ENCODE peak calls at places on chromosomes 3 and 15, in four cellular contexts. G, F, M and U are unnamed samples.

GRCh38 chr3:50245831-50246516 is 10.0 kb downstream of the GNAI2 start:
- DNase-seq in G (peak; percentile 61), M (peak; percentile 95), F (peak; percentile 98), U (no peak)

GRCh38 chr3:17151598-17152373 is 267.0 kb downstream of the PLCL2 start:
- DNase-seq in F (no peak), M (no peak), G (no peak), U (no peak)

GRCh38 chr15:53665930-53666329 is 93.5 kb downstream of the WDR72 start:
- DNase-seq in M (no peak), F (no peak), G (no peak), U (peak; percentile 18)

GRCh38 chr3:133488785-133489367 is 84.6 kb upstream of the CDV3 start:
- DNase-seq in F (no peak), G (no peak), M (no peak), U (peak; percentile 44)

GRCh38 chr3:23817508-23818223 is 11.9 kb downstream of the UBE2E1 start:
- DNase-seq in M (no peak), F (no peak), G (no peak), U (no peak)

GRCh38 chr3:127100459-127101410 is 92.2 kb upstream of the PRR23E start:
- DNase-seq in G (no peak), F (no peak), M (no peak), U (no peak)

GRCh38 chr3:85360742-85361387 is 402.1 kb downstream of the CADM2 start:
- DNase-seq in M (peak; percentile 44), G (peak; percentile 6), F (peak; percentile 67), U (peak; percentile 58)

GRCh38 chr15:51816615-51817014 is 12.8 kb upstream of the TMOD3 start:
- DNase-seq in F (no peak), M (no peak), G (no peak), U (no peak)

GRCh38 chr3:183301937-183302580 is 49.0 kb downstream of the B3GNT5 start:
- DNase-seq in M (no peak), G (no peak), F (no peak), U (no peak)

GRCh38 chr3:53816430-53816829 is 29.8 kb downstream of the CHDH start:
- DNase-seq in F (no peak), G (no peak), M (no peak), U (no peak)

GRCh38 chr3:72205297-72205696 is 420.3 kb upstream of the PROK2 start:
- DNase-seq in M (no peak), G (no peak), F (no peak), U (no peak)

GRCh38 chr3:31312400-31312799 is 220.3 kb upstream of the STT3B start:
- DNase-seq in G (no peak), F (no peak), M (no peak), U (no peak)

GRCh38 chr3:69747511-69748248 is 8.4 kb downstream of the MITF start:
- DNase-seq in M (no peak), F (no peak), G (no peak), U (no peak)

GRCh38 chr3:52088445-52089367 is 32.3 kb upstream of the DUSP7 start:
- DNase-seq in G (no peak), F (no peak), M (peak; percentile 51), U (peak; percentile 22)

GRCh38 chr15:60751985-60752952 is 273.3 kb upstream of the ICE2 start:
- DNase-seq in M (peak; percentile 35), F (no peak), G (no peak), U (peak; percentile 96)

GRCh38 chr3:55066406-55067128 is 138.7 kb upstream of the LRTM1 start:
- DNase-seq in M (no peak), G (no peak), F (no peak), U (no peak)

GRCh38 chr3:11136871-11137626 is 17.2 kb upstream of the HRH1 start:
- DNase-seq in M (peak; percentile 88), F (no peak), G (peak; percentile 100), U (peak; percentile 40)

GRCh38 chr15:99416191-99417188 is 149.3 kb upstream of the MEF2A start:
- DNase-seq in G (no peak), F (peak; percentile 33), M (peak; percentile 4), U (no peak)

GRCh38 chr3:132549890-132550578 is 47.0 kb upstream of the ACKR4 start:
- DNase-seq in F (no peak), G (no peak), M (no peak), U (no peak)

GRCh38 chr3:3200632-3201212 is 21.2 kb upstream of the CRBN start:
- DNase-seq in F (peak; percentile 33), M (peak; percentile 38), G (peak; percentile 21), U (peak; percentile 71)

GRCh38 chr3:128807186-128807830 is 72.1 kb upstream of the ACAD9 start:
- DNase-seq in M (no peak), G (no peak), F (no peak), U (no peak)

GRCh38 chr15:59242649-59243048 is 36.0 kb downstream of the LDHAL6B start:
- DNase-seq in F (no peak), M (no peak), G (no peak), U (no peak)

GRCh38 chr3:71977525-71977924 is 192.6 kb upstream of the PROK2 start:
- DNase-seq in M (no peak), G (no peak), F (no peak), U (no peak)

GRCh38 chr3:5057217-5057616 is 64.9 kb upstream of the ARL8B start:
- DNase-seq in M (no peak), F (no peak), G (no peak), U (no peak)

GRCh38 chr15:61195116-61196002 is 33.7 kb downstream of the RORA start:
- DNase-seq in M (peak; percentile 39), G (peak; percentile 37), F (no peak), U (peak; percentile 23)

GRCh38 chr15:29097971-29098370 is 171.7 kb downstream of the NSMCE3 start:
- DNase-seq in M (no peak), G (no peak), F (no peak), U (no peak)

GRCh38 chr3:119324899-119325298 is 30.7 kb downstream of the ARHGAP31 start:
- DNase-seq in G (no peak), F (no peak), M (no peak), U (no peak)

GRCh38 chr3:188036375-188036985 is 117.5 kb upstream of the LPP start:
- DNase-seq in G (no peak), F (no peak), M (no peak), U (peak; percentile 99)

GRCh38 chr3:22691407-22691806 is 511.7 kb upstream of the UBE2E2 start:
- DNase-seq in G (no peak), M (no peak), F (peak; percentile 16), U (no peak)

GRCh38 chr3:129655326-129655725 is 48.9 kb upstream of the PLXND1 start:
- DNase-seq in F (no peak), M (no peak), G (no peak), U (no peak)

GRCh38 chr15:69727257-69727924 is 274.8 kb downstream of the RPLP1 start:
- DNase-seq in G (no peak), F (no peak), M (no peak), U (no peak)

GRCh38 chr15:90451215-90451850 is 63.3 kb downstream of the IQGAP1 start:
- DNase-seq in G (no peak), M (no peak), F (no peak), U (no peak)

GRCh38 chr3:83513677-83514076 is 1445.1 kb upstream of the CADM2 start:
- DNase-seq in F (no peak), M (no peak), G (no peak), U (no peak)

GRCh38 chr15:45276851-45277250 is 24.8 kb downstream of the SLC28A2 start:
- DNase-seq in G (peak; percentile 28), F (no peak), M (peak; percentile 55), U (peak; percentile 50)

GRCh38 chr3:66416556-66417304 is 84.1 kb downstream of the LRIG1 start:
- DNase-seq in F (no peak), M (no peak), G (no peak), U (no peak)

GRCh38 chr3:66418432-66419052 is 82.3 kb downstream of the LRIG1 start:
- DNase-seq in F (no peak), G (no peak), M (no peak), U (no peak)

GRCh38 chr3:66413151-66413751 is 87.6 kb downstream of the LRIG1 start:
- DNase-seq in G (no peak), F (no peak), M (no peak), U (no peak)

GRCh38 chr3:66414846-66415245 is 86.0 kb downstream of the LRIG1 start:
- DNase-seq in M (no peak), F (no peak), G (no peak), U (no peak)

DNA sequence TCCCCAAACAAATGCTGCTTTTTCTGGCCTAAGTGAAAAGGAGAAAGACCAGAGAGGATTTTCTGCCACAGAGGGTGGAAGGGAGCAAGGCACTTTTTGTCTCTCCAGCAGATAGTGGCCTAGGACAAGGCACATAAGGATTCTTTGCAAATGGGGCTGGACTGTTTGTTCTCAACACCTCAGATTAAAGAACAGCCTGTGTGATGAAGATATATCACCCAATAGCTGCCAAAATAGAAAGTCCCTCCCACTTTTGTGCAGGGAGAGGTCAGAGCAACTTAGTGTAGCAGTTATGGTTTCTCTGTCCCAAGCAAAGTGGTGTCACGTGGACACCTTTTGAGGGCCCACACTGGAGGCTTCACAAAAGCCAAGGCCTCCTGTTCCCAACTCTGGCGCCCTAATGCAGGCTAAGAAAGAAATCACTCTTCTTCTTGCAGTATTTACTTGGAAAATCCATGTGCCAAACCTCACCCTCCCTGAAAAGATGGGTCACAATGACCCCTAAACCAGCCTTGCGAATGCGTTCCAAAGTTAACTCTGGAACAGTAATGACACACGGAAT is 84.9 kb downstream of the LRIG1 start:
- DNase-seq in G (no peak), F (no peak), M (no peak), U (no peak)
- TF ChIP-seq MAX in G (no peak), F (no peak), M (no peak), U (no peak)

DNA sequence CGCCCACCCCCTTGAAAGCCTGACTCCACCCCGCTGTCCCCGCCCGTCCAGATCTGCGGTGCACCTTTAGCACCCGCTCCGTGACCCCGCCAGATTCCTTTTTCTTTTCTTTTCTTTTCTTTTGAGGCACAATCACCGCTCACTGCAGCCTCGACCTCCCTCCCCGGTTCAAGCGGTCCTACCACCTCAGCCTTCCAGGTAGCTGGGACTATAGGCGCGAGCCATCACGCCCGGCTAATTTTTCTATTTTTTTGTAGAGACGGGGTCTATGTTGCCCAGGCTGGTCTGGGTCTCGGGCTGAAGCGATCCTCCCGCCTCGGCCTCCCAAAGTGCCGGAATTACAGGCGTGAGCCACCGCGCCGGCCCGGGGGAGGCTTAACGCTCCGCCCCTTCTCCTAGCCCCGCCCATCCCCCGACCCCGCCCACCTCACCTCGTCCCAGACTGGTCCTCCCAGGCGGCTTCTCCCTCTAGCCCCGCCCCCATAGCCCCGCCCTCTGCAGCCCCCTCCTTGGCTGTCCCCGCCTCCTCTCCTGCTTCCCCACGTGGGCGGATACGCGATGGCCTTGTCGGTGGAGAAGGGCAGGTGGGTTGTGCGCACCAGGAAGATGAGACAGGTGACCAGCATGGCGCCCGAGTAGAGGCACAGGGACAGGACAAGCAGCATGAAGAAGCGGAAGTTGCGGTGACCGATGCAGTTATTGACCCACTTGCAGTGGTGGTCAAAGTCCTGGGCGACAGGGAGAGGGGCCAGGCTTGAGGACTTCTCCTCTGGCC is 3.2 kb downstream of the ZDHHC19 start:
- DNase-seq in M (peak; percentile 99), G (peak; percentile 57), F (peak; percentile 94), U (no peak)
- TF ChIP-seq USF2 in M (no peak), G (no peak), F (no peak), U (no peak)

DNA sequence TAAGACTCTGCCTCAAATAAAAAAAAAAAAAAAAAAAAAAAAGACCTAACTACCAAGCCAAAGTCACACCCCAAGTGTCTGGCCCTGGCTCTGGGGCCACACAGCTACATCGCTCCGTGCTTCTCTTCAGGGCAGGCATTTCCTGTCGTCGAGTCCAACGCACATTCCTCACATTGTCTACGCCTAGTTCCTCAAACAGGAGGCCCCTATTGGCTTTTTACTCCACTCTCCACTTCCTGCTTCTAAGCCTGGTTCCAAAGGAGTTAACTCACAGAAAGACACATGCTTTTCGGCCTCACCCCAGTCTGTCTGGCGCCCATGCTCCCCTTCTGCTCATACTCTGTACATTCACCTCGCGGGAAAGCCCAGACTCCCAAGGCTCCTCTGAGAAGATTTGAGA is 28.8 kb downstream of the KNG1 start:
- DNase-seq in M (no peak), G (peak; percentile 76), F (peak; percentile 35), U (peak; percentile 94)
- TF ChIP-seq MAX in M (no peak), G (peak; percentile 79), F (peak; percentile 31), U (peak; percentile 86)

GRCh38 chr3:48294611-48295263 is 38.7 kb downstream of the SPINK8 start:
- DNase-seq in M (no peak), F (no peak), G (no peak), U (no peak)
- TF ChIP-seq USF2 in M (no peak), F (no peak), G (no peak), U (no peak)